ENCODE peak calls at places on chromosomes 13 and 19, in four cellular contexts. One of them, this sample, is unnamed.
A peak's percentile ranks its signal among the peaks of the same experiment; 100 is the strongest.

GRCh38 chr13:101127741-101128353 is 288.5 kb downstream of the NALCN start:
- DNase-seq in GM12878: no peak
- DNase-seq in K562: peak; percentile 37
- DNase-seq in A549: peak; percentile 25
- DNase-seq in this sample: peak; percentile 53

GRCh38 chr19:10293637-10294367 is 4.0 kb downstream of the ICAM5 start:
- DNase-seq in GM12878: no peak
- DNase-seq in K562: no peak
- DNase-seq in A549: no peak
- DNase-seq in this sample: no peak

GRCh38 chr19:41114132-41114531 is at the start of gene CYP2F1:
- DNase-seq in GM12878: no peak
- DNase-seq in A549: no peak
- DNase-seq in K562: no peak
- DNase-seq in this sample: no peak

GRCh38 chr19:51809787-51810186 is 14.8 kb downstream of the FPR3 start:
- DNase-seq in A549: no peak
- DNase-seq in K562: no peak
- DNase-seq in GM12878: no peak
- DNase-seq in this sample: no peak

GRCh38 chr13:102721800-102722231 is 27.0 kb upstream of the METTL21C start:
- DNase-seq in GM12878: no peak
- DNase-seq in A549: no peak
- DNase-seq in K562: no peak
- DNase-seq in this sample: no peak

GRCh38 chr19:769610-770009 is 18.7 kb downstream of the MISP start:
- DNase-seq in GM12878: no peak
- DNase-seq in A549: no peak
- DNase-seq in K562: no peak
- DNase-seq in this sample: no peak

GRCh38 chr19:50482886-50483285 is 6.2 kb upstream of the GARIN5A start:
- DNase-seq in A549: no peak
- DNase-seq in GM12878: no peak
- DNase-seq in K562: no peak
- DNase-seq in this sample: no peak

GRCh38 chr13:29758591-29759114 is 91.8 kb downstream of the UBL3 start:
- DNase-seq in K562: peak; percentile 13
- DNase-seq in A549: no peak
- DNase-seq in GM12878: peak; percentile 74
- DNase-seq in this sample: no peak

GRCh38 chr13:113976711-113977684 is 3.1 kb upstream of the C13orf46 start:
- DNase-seq in GM12878: no peak
- DNase-seq in A549: peak; percentile 29
- DNase-seq in K562: no peak
- DNase-seq in this sample: no peak

GRCh38 chr19:12052571-12053169 is at the start of gene ZNF878:
- DNase-seq in A549: no peak
- DNase-seq in K562: peak; percentile 86
- DNase-seq in GM12878: peak; percentile 67
- DNase-seq in this sample: peak; percentile 96

GRCh38 chr13:110150384-110151091 is 156.4 kb downstream of the COL4A1 start:
- DNase-seq in K562: no peak
- DNase-seq in GM12878: no peak
- DNase-seq in A549: no peak
- DNase-seq in this sample: no peak

GRCh38 chr13:98549728-98550317 is 27.1 kb downstream of the STK24 start:
- DNase-seq in A549: no peak
- DNase-seq in GM12878: no peak
- DNase-seq in K562: no peak
- DNase-seq in this sample: no peak

GRCh38 chr19:991174-991931 is 7.2 kb downstream of the WDR18 start:
- DNase-seq in GM12878: no peak
- DNase-seq in K562: peak; percentile 81
- DNase-seq in A549: peak; percentile 75
- DNase-seq in this sample: peak; percentile 88

GRCh38 chr19:13459351-13459750 is 46.9 kb downstream of the CACNA1A start:
- DNase-seq in A549: no peak
- DNase-seq in K562: no peak
- DNase-seq in GM12878: no peak
- DNase-seq in this sample: no peak

GRCh38 chr19:46392252-46392801 is 21.0 kb downstream of the CCDC8 start:
- DNase-seq in A549: no peak
- DNase-seq in GM12878: no peak
- DNase-seq in K562: no peak
- DNase-seq in this sample: no peak

GRCh38 chr13:34300559-34300958 is 482.6 kb downstream of the RFC3 start:
- DNase-seq in GM12878: no peak
- DNase-seq in A549: peak; percentile 12
- DNase-seq in K562: no peak
- DNase-seq in this sample: no peak

GRCh38 chr13:98998831-98999634 is 21.2 kb upstream of the DOCK9 start:
- DNase-seq in A549: no peak
- DNase-seq in GM12878: peak; percentile 41
- DNase-seq in K562: peak; percentile 14
- DNase-seq in this sample: no peak

GRCh38 chr19:16085115-16085514 is 8.8 kb downstream of the TPM4 start:
- DNase-seq in GM12878: no peak
- DNase-seq in A549: no peak
- DNase-seq in K562: no peak
- DNase-seq in this sample: no peak

GRCh38 chr13:105485061-105485460 is 1050.4 kb downstream of the EFNB2 start:
- DNase-seq in GM12878: no peak
- DNase-seq in A549: no peak
- DNase-seq in K562: no peak
- DNase-seq in this sample: no peak

GRCh38 chr19:18756896-18757295 is 34.2 kb downstream of the COMP start:
- DNase-seq in GM12878: no peak
- DNase-seq in A549: no peak
- DNase-seq in K562: no peak
- DNase-seq in this sample: peak; percentile 73

GRCh38 chr19:860481-861098 is 1.1 kb downstream of the CFD start:
- DNase-seq in GM12878: no peak
- DNase-seq in K562: peak; percentile 94
- DNase-seq in A549: peak; percentile 89
- DNase-seq in this sample: peak; percentile 83

GRCh38 chr19:30739394-30739793 is 367.2 kb downstream of the ZNF536 start:
- DNase-seq in K562: no peak
- DNase-seq in GM12878: no peak
- DNase-seq in A549: no peak
- DNase-seq in this sample: peak; percentile 62

GRCh38 chr13:41306271-41307150 is 4.6 kb upstream of the NAA16 start:
- DNase-seq in GM12878: no peak
- DNase-seq in K562: no peak
- DNase-seq in A549: peak; percentile 30
- DNase-seq in this sample: peak; percentile 21

GRCh38 chr19:36150586-36150985 is 1.7 kb downstream of the COX7A1 start:
- DNase-seq in GM12878: no peak
- DNase-seq in K562: no peak
- DNase-seq in A549: no peak
- DNase-seq in this sample: no peak

GRCh38 chr13:95060120-95060519 is 241.1 kb downstream of the ABCC4 start:
- DNase-seq in A549: no peak
- DNase-seq in GM12878: no peak
- DNase-seq in K562: no peak
- DNase-seq in this sample: no peak

GRCh38 chr13:95023405-95023804 is 277.8 kb downstream of the ABCC4 start:
- DNase-seq in GM12878: no peak
- DNase-seq in A549: no peak
- DNase-seq in K562: no peak
- DNase-seq in this sample: no peak

GRCh38 chr19:42281175-42282035 is 12.4 kb downstream of the CIC start:
- DNase-seq in A549: no peak
- DNase-seq in GM12878: no peak
- DNase-seq in K562: peak; percentile 74
- DNase-seq in this sample: no peak
- TF ChIP-seq RAD21 in A549: no peak
- TF ChIP-seq RAD21 in GM12878: no peak
- TF ChIP-seq RAD21 in K562: no peak
- TF ChIP-seq RAD21 in this sample: no peak

GRCh38 chr19:40035996-40036395 is 20.0 kb downstream of the ZNF780B start:
- DNase-seq in A549: no peak
- DNase-seq in GM12878: no peak
- DNase-seq in K562: no peak
- DNase-seq in this sample: no peak

DNA sequence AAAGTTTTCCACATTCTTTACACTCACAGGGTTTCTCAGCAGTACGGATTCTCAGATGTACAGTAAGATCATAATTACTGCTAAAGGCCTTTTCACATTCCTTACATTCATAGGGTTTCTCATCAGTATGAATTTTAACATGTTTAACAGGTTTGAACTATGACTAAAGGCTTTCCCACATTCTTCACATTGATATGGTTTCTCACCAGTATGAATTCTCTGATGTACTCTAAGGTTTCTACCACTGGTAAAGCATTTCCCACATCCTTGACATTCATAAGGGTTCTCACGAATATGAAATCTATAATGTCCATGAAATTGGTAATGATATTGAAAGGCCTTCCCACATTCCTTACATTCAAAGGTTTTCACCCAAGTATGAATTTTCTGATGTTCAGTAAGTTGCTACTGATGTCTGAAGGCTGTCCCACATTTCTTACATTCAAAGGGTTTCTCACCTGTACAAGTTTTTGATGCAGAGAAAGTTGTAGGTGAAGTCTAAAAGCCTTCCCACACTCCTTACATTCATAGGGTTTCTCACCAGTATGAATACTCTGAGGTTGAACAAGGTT is 22.0 kb downstream of the ZNF780B start:
- DNase-seq in K562: no peak
- DNase-seq in A549: no peak
- DNase-seq in GM12878: no peak
- DNase-seq in this sample: no peak
- H3K9me3 ChIP-seq in K562: peaks cover 15% of the 10 kb centered on the region
- H3K9me3 ChIP-seq in A549: peaks cover 86% of the 10 kb centered on the region
- H3K9me3 ChIP-seq in GM12878: peaks cover 38% of the 10 kb centered on the region
- H3K9me3 ChIP-seq in this sample: peaks cover 48% of the 10 kb centered on the region

GRCh38 chr19:7391218-7391670 is 42.5 kb downstream of the ARHGEF18 start:
- DNase-seq in A549: peak; percentile 94
- DNase-seq in GM12878: no peak
- DNase-seq in K562: peak; percentile 51
- DNase-seq in this sample: no peak
- TF ChIP-seq RAD21 in A549: no peak
- TF ChIP-seq RAD21 in GM12878: no peak
- TF ChIP-seq RAD21 in K562: no peak
- TF ChIP-seq RAD21 in this sample: no peak

GRCh38 chr19:57052102-57052501 is 67.7 kb upstream of the USP29 start:
- DNase-seq in K562: no peak
- DNase-seq in GM12878: no peak
- DNase-seq in A549: no peak
- DNase-seq in this sample: no peak

GRCh38 chr19:57055956-57056355 is 63.8 kb upstream of the USP29 start:
- DNase-seq in A549: no peak
- DNase-seq in GM12878: no peak
- DNase-seq in K562: no peak
- DNase-seq in this sample: no peak

GRCh38 chr19:57053401-57053800 is 66.4 kb upstream of the USP29 start:
- DNase-seq in GM12878: no peak
- DNase-seq in K562: no peak
- DNase-seq in A549: no peak
- DNase-seq in this sample: no peak

GRCh38 chr19:57058871-57059270 is 60.9 kb upstream of the USP29 start:
- DNase-seq in GM12878: no peak
- DNase-seq in A549: no peak
- DNase-seq in K562: no peak
- DNase-seq in this sample: no peak

DNA sequence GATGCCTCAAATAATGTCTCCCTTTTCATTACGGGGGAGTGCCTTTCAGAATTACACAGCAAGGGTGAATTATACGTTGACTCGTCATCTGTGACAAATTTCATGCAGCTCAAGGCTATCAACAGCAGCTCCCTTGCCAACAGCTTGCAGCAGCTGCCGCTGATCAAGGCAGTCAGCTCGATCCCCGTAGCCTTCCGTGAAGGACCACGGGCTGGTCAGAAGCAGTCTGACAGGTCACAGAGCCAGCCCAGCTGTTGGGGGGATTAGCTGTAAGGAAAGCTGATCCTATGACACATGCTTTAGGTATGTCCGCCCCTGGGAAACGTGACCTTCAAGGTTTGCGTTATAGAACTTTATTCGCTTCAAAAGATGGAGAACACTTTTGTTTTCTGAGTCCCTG is 62.8 kb upstream of the USP29 start:
- DNase-seq in A549: no peak
- DNase-seq in K562: no peak
- DNase-seq in GM12878: no peak
- DNase-seq in this sample: no peak
- H3K9me3 ChIP-seq in A549: peaks cover 70% of the 10 kb centered on the region
- H3K9me3 ChIP-seq in K562: no peaks in the 10 kb centered on the region
- H3K9me3 ChIP-seq in GM12878: no peaks in the 10 kb centered on the region
- H3K9me3 ChIP-seq in this sample: no peaks in the 10 kb centered on the region

DNA sequence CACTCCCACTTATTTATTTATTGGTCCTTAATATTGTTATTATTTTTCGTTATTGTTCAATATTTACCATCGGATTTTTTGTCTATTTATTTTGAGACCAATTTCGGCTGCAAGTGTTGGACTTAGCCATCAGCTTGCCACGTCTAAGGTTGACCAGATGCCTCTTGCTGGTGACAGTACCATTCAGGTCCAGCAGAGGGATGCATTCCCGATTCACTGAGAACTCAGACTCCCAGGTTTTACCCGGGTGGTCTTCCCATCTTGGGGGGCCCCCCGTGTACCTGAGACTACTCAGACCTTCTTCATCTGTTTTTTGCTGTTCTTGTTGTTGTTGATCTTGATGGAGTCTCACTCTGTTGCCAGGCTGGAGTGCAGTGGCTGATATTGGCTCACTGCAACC is 1435.2 kb downstream of the UQCRFS1 start:
- DNase-seq in K562: no peak
- DNase-seq in A549: peak; percentile 52
- DNase-seq in GM12878: no peak
- DNase-seq in this sample: no peak
- TF ChIP-seq RAD21 in K562: no peak
- TF ChIP-seq RAD21 in A549: no peak
- TF ChIP-seq RAD21 in GM12878: no peak
- TF ChIP-seq RAD21 in this sample: no peak

This sample was measured in SK-N-SH.